ENCODE peak calls at places on chromosome 14, in four cellular contexts. One of them, this sample, is unnamed.

GRCh38 chr14:99531221-99532096 is 50.2 kb downstream of the CCNK start:
- DNase-seq in H54: no peak
- DNase-seq in Peyer's patch: no peak
- DNase-seq in stimulated activated CD4-positive, alpha-beta T cell treated with anti-CD3 and anti-CD28 coated beads, Interleukin-1b, Interleukin-23, amount 100 ng/mL, for 1 hour: no peak
- DNase-seq in this sample: no peak

GRCh38 chr14:63287661-63288483 is 30.9 kb downstream of the GPHB5 start:
- DNase-seq in stimulated activated CD4-positive, alpha-beta T cell treated with anti-CD3 and anti-CD28 coated beads, Interleukin-1b, Interleukin-23, amount 100 ng/mL, for 1 hour: no peak
- DNase-seq in Peyer's patch: no peak
- DNase-seq in H54: no peak
- DNase-seq in this sample: no peak

GRCh38 chr14:69303086-69303485 is 43.1 kb downstream of the GALNT16 start:
- DNase-seq in Peyer's patch: no peak
- DNase-seq in stimulated activated CD4-positive, alpha-beta T cell treated with anti-CD3 and anti-CD28 coated beads, Interleukin-1b, Interleukin-23, amount 100 ng/mL, for 1 hour: no peak
- DNase-seq in H54: no peak
- DNase-seq in this sample: no peak

GRCh38 chr14:103847954-103848719 is 762 bp upstream of the PPP1R13B start:
- DNase-seq in H54: peak
- DNase-seq in stimulated activated CD4-positive, alpha-beta T cell treated with anti-CD3 and anti-CD28 coated beads, Interleukin-1b, Interleukin-23, amount 100 ng/mL, for 1 hour: no peak
- DNase-seq in Peyer's patch: no peak
- DNase-seq in this sample: peak

GRCh38 chr14:36556811-36557433 is 25.5 kb downstream of the NKX2-8 start:
- DNase-seq in H54: no peak
- DNase-seq in stimulated activated CD4-positive, alpha-beta T cell treated with anti-CD3 and anti-CD28 coated beads, Interleukin-1b, Interleukin-23, amount 100 ng/mL, for 1 hour: peak
- DNase-seq in Peyer's patch: no peak
- DNase-seq in this sample: no peak

GRCh38 chr14:28294834-28295440 is 471.6 kb upstream of the FOXG1 start:
- DNase-seq in H54: no peak
- DNase-seq in stimulated activated CD4-positive, alpha-beta T cell treated with anti-CD3 and anti-CD28 coated beads, Interleukin-1b, Interleukin-23, amount 100 ng/mL, for 1 hour: no peak
- DNase-seq in Peyer's patch: no peak
- DNase-seq in this sample: no peak

GRCh38 chr14:52043690-52044089 is 25.2 kb downstream of the NID2 start:
- DNase-seq in H54: no peak
- DNase-seq in Peyer's patch: peak
- DNase-seq in stimulated activated CD4-positive, alpha-beta T cell treated with anti-CD3 and anti-CD28 coated beads, Interleukin-1b, Interleukin-23, amount 100 ng/mL, for 1 hour: no peak
- DNase-seq in this sample: peak

GRCh38 chr14:57871487-57872080 is 5.7 kb upstream of the SLC35F4 start:
- DNase-seq in stimulated activated CD4-positive, alpha-beta T cell treated with anti-CD3 and anti-CD28 coated beads, Interleukin-1b, Interleukin-23, amount 100 ng/mL, for 1 hour: no peak
- DNase-seq in Peyer's patch: no peak
- DNase-seq in H54: peak
- DNase-seq in this sample: peak

GRCh38 chr14:101780887-101781239 is 19.4 kb downstream of the PPP2R5C start:
- DNase-seq in stimulated activated CD4-positive, alpha-beta T cell treated with anti-CD3 and anti-CD28 coated beads, Interleukin-1b, Interleukin-23, amount 100 ng/mL, for 1 hour: no peak
- DNase-seq in H54: no peak
- DNase-seq in Peyer's patch: no peak
- DNase-seq in this sample: peak

GRCh38 chr14:105080161-105080560 is 14.9 kb upstream of the GPR132 start:
- DNase-seq in stimulated activated CD4-positive, alpha-beta T cell treated with anti-CD3 and anti-CD28 coated beads, Interleukin-1b, Interleukin-23, amount 100 ng/mL, for 1 hour: no peak
- DNase-seq in Peyer's patch: no peak
- DNase-seq in H54: no peak
- DNase-seq in this sample: no peak

GRCh38 chr14:75794615-75795038 is 133.6 kb downstream of the TTLL5 start:
- DNase-seq in Peyer's patch: no peak
- DNase-seq in H54: no peak
- DNase-seq in stimulated activated CD4-positive, alpha-beta T cell treated with anti-CD3 and anti-CD28 coated beads, Interleukin-1b, Interleukin-23, amount 100 ng/mL, for 1 hour: no peak
- DNase-seq in this sample: no peak

GRCh38 chr14:100445436-100446088 is 122.4 kb downstream of the SLC25A47 start:
- DNase-seq in Peyer's patch: no peak
- DNase-seq in H54: no peak
- DNase-seq in stimulated activated CD4-positive, alpha-beta T cell treated with anti-CD3 and anti-CD28 coated beads, Interleukin-1b, Interleukin-23, amount 100 ng/mL, for 1 hour: no peak
- DNase-seq in this sample: no peak

GRCh38 chr14:100861188-100861936 is 35.4 kb downstream of the MEG3 start:
- DNase-seq in stimulated activated CD4-positive, alpha-beta T cell treated with anti-CD3 and anti-CD28 coated beads, Interleukin-1b, Interleukin-23, amount 100 ng/mL, for 1 hour: no peak
- DNase-seq in Peyer's patch: no peak
- DNase-seq in H54: no peak
- DNase-seq in this sample: no peak

GRCh38 chr14:101250948-101251811 is 310.1 kb upstream of the DIO3 start:
- DNase-seq in Peyer's patch: no peak
- DNase-seq in stimulated activated CD4-positive, alpha-beta T cell treated with anti-CD3 and anti-CD28 coated beads, Interleukin-1b, Interleukin-23, amount 100 ng/mL, for 1 hour: no peak
- DNase-seq in H54: no peak
- DNase-seq in this sample: no peak

This sample was measured in NCI-H526.